ENCODE peak calls at places on chromosomes 4 and X, in eight cellular contexts. One of them, this sample, is unnamed.

GRCh38 chr4:89447543-89447942 is 139.9 kb upstream of the GPRIN3 start:
- DNase-seq in fibroblast of mammary gland: no peak
- DNase-seq in left ventricle myocardium inferior: no peak
- DNase-seq in astrocyte of the spinal cord: no peak
- DNase-seq in lung: no peak
- DNase-seq in lower lobe of right lung: no peak
- DNase-seq in H9: no peak
- DNase-seq in ovary: no peak
- DNase-seq in this sample: no peak

GRCh38 chr4:102169345-102169744 is 175.9 kb downstream of the SLC39A8 start:
- DNase-seq in fibroblast of mammary gland: no peak
- DNase-seq in left ventricle myocardium inferior: no peak
- DNase-seq in astrocyte of the spinal cord: peak; percentile 25
- DNase-seq in lung: no peak
- DNase-seq in lower lobe of right lung: no peak
- DNase-seq in H9: peak; percentile 47
- DNase-seq in ovary: no peak
- DNase-seq in this sample: no peak

GRCh38 chrX:104098151-104098808 is 14.0 kb upstream of the ZCCHC18 start:
- DNase-seq in fibroblast of mammary gland: peak; percentile 77
- DNase-seq in left ventricle myocardium inferior: no peak
- DNase-seq in astrocyte of the spinal cord: peak; percentile 73
- DNase-seq in lung: no peak
- DNase-seq in lower lobe of right lung: no peak
- DNase-seq in H9: no peak
- DNase-seq in ovary: no peak
- DNase-seq in this sample: peak; percentile 16

GRCh38 chrX:17876135-17876534 is 15.0 kb upstream of the RAI2 start:
- DNase-seq in fibroblast of mammary gland: no peak
- DNase-seq in left ventricle myocardium inferior: no peak
- DNase-seq in astrocyte of the spinal cord: no peak
- DNase-seq in lung: no peak
- DNase-seq in lower lobe of right lung: no peak
- DNase-seq in H9: no peak
- DNase-seq in ovary: no peak
- DNase-seq in this sample: no peak

GRCh38 chrX:71941771-71942170 is 31.1 kb downstream of the NHSL2 start:
- DNase-seq in fibroblast of mammary gland: peak; percentile 83
- DNase-seq in left ventricle myocardium inferior: peak; percentile 32
- DNase-seq in astrocyte of the spinal cord: peak; percentile 45
- DNase-seq in lung: no peak
- DNase-seq in lower lobe of right lung: no peak
- DNase-seq in H9: no peak
- DNase-seq in ovary: peak; percentile 44
- DNase-seq in this sample: no peak

GRCh38 chr4:19514276-19515070 is 737.2 kb upstream of the SLIT2 start:
- DNase-seq in fibroblast of mammary gland: no peak
- DNase-seq in left ventricle myocardium inferior: no peak
- DNase-seq in astrocyte of the spinal cord: no peak
- DNase-seq in lung: no peak
- DNase-seq in lower lobe of right lung: no peak
- DNase-seq in H9: no peak
- DNase-seq in ovary: no peak
- DNase-seq in this sample: no peak

GRCh38 chr4:8463811-8464210 is 23.2 kb downstream of the TRMT44 start:
- DNase-seq in fibroblast of mammary gland: no peak
- DNase-seq in left ventricle myocardium inferior: no peak
- DNase-seq in astrocyte of the spinal cord: no peak
- DNase-seq in lung: no peak
- DNase-seq in lower lobe of right lung: no peak
- DNase-seq in H9: no peak
- DNase-seq in ovary: no peak
- DNase-seq in this sample: no peak

GRCh38 chr4:154741877-154742851 is 1.6 kb upstream of the LRAT start:
- DNase-seq in fibroblast of mammary gland: no peak
- DNase-seq in left ventricle myocardium inferior: no peak
- DNase-seq in astrocyte of the spinal cord: peak; percentile 36
- DNase-seq in lung: no peak
- DNase-seq in lower lobe of right lung: no peak
- DNase-seq in H9: peak; percentile 88
- DNase-seq in ovary: no peak
- DNase-seq in this sample: no peak

GRCh38 chr4:108619372-108620100 is 840 bp upstream of the RPL34 start:
- DNase-seq in fibroblast of mammary gland: no peak
- DNase-seq in left ventricle myocardium inferior: no peak
- DNase-seq in astrocyte of the spinal cord: no peak
- DNase-seq in lung: no peak
- DNase-seq in lower lobe of right lung: no peak
- DNase-seq in H9: no peak
- DNase-seq in ovary: no peak
- DNase-seq in this sample: no peak

GRCh38 chr4:23022032-23022431 is 329.3 kb downstream of the GBA3 start:
- DNase-seq in fibroblast of mammary gland: peak; percentile 15
- DNase-seq in left ventricle myocardium inferior: no peak
- DNase-seq in astrocyte of the spinal cord: peak; percentile 71
- DNase-seq in lung: no peak
- DNase-seq in lower lobe of right lung: no peak
- DNase-seq in H9: no peak
- DNase-seq in ovary: no peak
- DNase-seq in this sample: peak; percentile 88

GRCh38 chrX:110006826-110007375 is 4.0 kb downstream of the TMEM164 start:
- DNase-seq in fibroblast of mammary gland: peak; percentile 22
- DNase-seq in left ventricle myocardium inferior: no peak
- DNase-seq in astrocyte of the spinal cord: no peak
- DNase-seq in lung: no peak
- DNase-seq in lower lobe of right lung: no peak
- DNase-seq in H9: no peak
- DNase-seq in ovary: no peak
- DNase-seq in this sample: no peak

GRCh38 chrX:42530027-42530426 is 247.9 kb downstream of the PPP1R2C start:
- DNase-seq in fibroblast of mammary gland: peak; percentile 60
- DNase-seq in left ventricle myocardium inferior: no peak
- DNase-seq in astrocyte of the spinal cord: peak; percentile 70
- DNase-seq in lung: no peak
- DNase-seq in lower lobe of right lung: no peak
- DNase-seq in H9: no peak
- DNase-seq in ovary: no peak
- DNase-seq in this sample: peak; percentile 66

GRCh38 chr4:48898733-48899431 is 7.7 kb downstream of the OCIAD2 start:
- DNase-seq in fibroblast of mammary gland: peak; percentile 19
- DNase-seq in left ventricle myocardium inferior: no peak
- DNase-seq in astrocyte of the spinal cord: peak; percentile 52
- DNase-seq in lung: no peak
- DNase-seq in lower lobe of right lung: no peak
- DNase-seq in H9: no peak
- DNase-seq in ovary: no peak
- DNase-seq in this sample: no peak

GRCh38 chr4:79977131-79977840 is 95.7 kb downstream of the ANTXR2 start:
- DNase-seq in fibroblast of mammary gland: no peak
- DNase-seq in left ventricle myocardium inferior: no peak
- DNase-seq in astrocyte of the spinal cord: no peak
- DNase-seq in lung: no peak
- DNase-seq in lower lobe of right lung: no peak
- DNase-seq in H9: no peak
- DNase-seq in ovary: no peak
- DNase-seq in this sample: no peak

GRCh38 chr4:8101796-8102355 is 56.7 kb downstream of the ABLIM2 start:
- DNase-seq in fibroblast of mammary gland: no peak
- DNase-seq in left ventricle myocardium inferior: no peak
- DNase-seq in astrocyte of the spinal cord: no peak
- DNase-seq in lung: no peak
- DNase-seq in lower lobe of right lung: no peak
- DNase-seq in H9: no peak
- DNase-seq in ovary: no peak
- DNase-seq in this sample: no peak

DNA sequence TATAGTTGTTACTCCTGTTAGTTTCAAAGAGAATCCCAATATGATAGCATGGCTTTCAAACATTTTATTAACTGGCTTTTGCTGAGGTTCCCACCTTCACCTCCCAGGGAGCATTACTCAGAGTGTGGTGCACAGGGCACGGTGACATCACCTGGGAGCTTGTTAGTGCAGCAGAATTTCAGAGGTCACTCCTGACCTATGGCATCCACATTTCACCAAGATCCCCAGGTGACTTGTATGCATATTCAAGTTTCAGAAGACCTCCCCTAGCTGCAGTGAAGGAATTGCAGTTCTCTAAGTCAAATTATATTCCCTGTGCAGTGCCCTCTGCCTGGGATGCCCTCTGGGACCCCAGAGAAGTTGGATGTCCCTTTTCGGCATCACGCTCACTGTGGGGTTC is 29.7 kb upstream of the LNX1 start:
- DNase-seq in fibroblast of mammary gland: peak; percentile 16
- DNase-seq in left ventricle myocardium inferior: no peak
- DNase-seq in astrocyte of the spinal cord: no peak
- DNase-seq in lung: no peak
- DNase-seq in lower lobe of right lung: no peak
- DNase-seq in H9: no peak
- DNase-seq in ovary: no peak
- DNase-seq in this sample: no peak
- TF ChIP-seq CTCF in fibroblast of mammary gland: peak; percentile 12
- TF ChIP-seq CTCF in left ventricle myocardium inferior: no peak
- TF ChIP-seq CTCF in astrocyte of the spinal cord: no peak
- TF ChIP-seq CTCF in lung: no peak
- TF ChIP-seq CTCF in lower lobe of right lung: no peak
- TF ChIP-seq CTCF in H9: peak; percentile 42
- TF ChIP-seq CTCF in ovary: no peak
- TF ChIP-seq CTCF in this sample: peak; percentile 31

GRCh38 chr4:20684852-20685763 is 15.2 kb upstream of the PACRGL start:
- DNase-seq in fibroblast of mammary gland: peak; percentile 37
- DNase-seq in left ventricle myocardium inferior: no peak
- DNase-seq in astrocyte of the spinal cord: peak; percentile 29
- DNase-seq in lung: no peak
- DNase-seq in lower lobe of right lung: no peak
- DNase-seq in H9: no peak
- DNase-seq in ovary: no peak
- DNase-seq in this sample: no peak
- TF ChIP-seq CTCF in fibroblast of mammary gland: peak; percentile 57
- TF ChIP-seq CTCF in left ventricle myocardium inferior: peak; percentile 68
- TF ChIP-seq CTCF in astrocyte of the spinal cord: peak; percentile 38
- TF ChIP-seq CTCF in lung: peak; percentile 40
- TF ChIP-seq CTCF in lower lobe of right lung: peak; percentile 56
- TF ChIP-seq CTCF in H9: peak; percentile 83
- TF ChIP-seq CTCF in ovary: peak; percentile 18
- TF ChIP-seq CTCF in this sample: peak; percentile 62

GRCh38 chr4:126630171-126630570 is 1002.6 kb upstream of the INTU start:
- DNase-seq in fibroblast of mammary gland: peak; percentile 35
- DNase-seq in left ventricle myocardium inferior: no peak
- DNase-seq in astrocyte of the spinal cord: no peak
- DNase-seq in lung: no peak
- DNase-seq in lower lobe of right lung: no peak
- DNase-seq in H9: no peak
- DNase-seq in ovary: no peak
- DNase-seq in this sample: no peak

GRCh38 chr4:126628933-126629332 is 1003.8 kb upstream of the INTU start:
- DNase-seq in fibroblast of mammary gland: no peak
- DNase-seq in left ventricle myocardium inferior: no peak
- DNase-seq in astrocyte of the spinal cord: no peak
- DNase-seq in lung: no peak
- DNase-seq in lower lobe of right lung: no peak
- DNase-seq in H9: no peak
- DNase-seq in ovary: no peak
- DNase-seq in this sample: no peak

GRCh38 chr4:126627255-126627654 is 1005.5 kb upstream of the INTU start:
- DNase-seq in fibroblast of mammary gland: peak; percentile 50
- DNase-seq in left ventricle myocardium inferior: no peak
- DNase-seq in astrocyte of the spinal cord: peak; percentile 45
- DNase-seq in lung: no peak
- DNase-seq in lower lobe of right lung: no peak
- DNase-seq in H9: no peak
- DNase-seq in ovary: no peak
- DNase-seq in this sample: no peak
- TF ChIP-seq CTCF in fibroblast of mammary gland: peak; percentile 68
- TF ChIP-seq CTCF in left ventricle myocardium inferior: peak; percentile 46
- TF ChIP-seq CTCF in astrocyte of the spinal cord: peak; percentile 72
- TF ChIP-seq CTCF in lung: no peak
- TF ChIP-seq CTCF in lower lobe of right lung: no peak
- TF ChIP-seq CTCF in H9: peak; percentile 76
- TF ChIP-seq CTCF in ovary: no peak
- TF ChIP-seq CTCF in this sample: peak; percentile 69

DNA sequence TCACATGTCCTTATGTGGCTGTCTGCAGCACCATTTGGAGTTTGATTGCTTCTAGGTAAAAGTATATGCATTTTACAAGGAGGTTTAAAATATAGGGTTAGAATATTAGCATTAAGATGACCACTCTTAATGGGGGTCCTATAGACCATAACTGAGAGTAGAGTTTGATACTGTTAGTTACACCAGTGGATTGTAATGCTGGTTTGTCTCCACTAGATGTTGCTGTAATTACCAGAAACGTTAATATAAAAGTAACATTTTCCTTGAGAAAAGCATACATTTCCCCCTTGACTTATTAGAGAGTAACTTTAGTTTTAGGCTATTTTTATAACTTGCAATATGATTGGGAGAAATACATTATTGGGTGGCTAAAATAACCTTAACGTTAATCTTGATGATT is 93.0 kb downstream of the ZXDA start:
- DNase-seq in fibroblast of mammary gland: peak; percentile 6
- DNase-seq in left ventricle myocardium inferior: no peak
- DNase-seq in astrocyte of the spinal cord: no peak
- DNase-seq in lung: no peak
- DNase-seq in lower lobe of right lung: no peak
- DNase-seq in H9: no peak
- DNase-seq in ovary: no peak
- DNase-seq in this sample: no peak
- TF ChIP-seq CTCF in fibroblast of mammary gland: peak; percentile 51
- TF ChIP-seq CTCF in left ventricle myocardium inferior: peak; percentile 55
- TF ChIP-seq CTCF in astrocyte of the spinal cord: peak; percentile 29
- TF ChIP-seq CTCF in lung: peak; percentile 5
- TF ChIP-seq CTCF in lower lobe of right lung: peak; percentile 33
- TF ChIP-seq CTCF in H9: peak; percentile 58
- TF ChIP-seq CTCF in ovary: no peak
- TF ChIP-seq CTCF in this sample: peak; percentile 41